ENCODE peak calls at places on chromosomes 7 and 10, in seven cellular contexts. G is HL-60, U is GM23338, Z is A549, L is HCT116, F is K562, V is SK-N-SH. M is an unnamed sample.

GRCh38 chr7:3896366-3896765 is 595.3 kb downstream of the SDK1 start:
- DNase-seq in G (no peak), U (no peak), Z (no peak), L (no peak), F (no peak), V (no peak), M (no peak)

GRCh38 chr7:39186671-39187070 is 209.0 kb downstream of the POU6F2 start:
- DNase-seq in G (no peak), U (no peak), Z (no peak), L (no peak), F (no peak), V (no peak), M (no peak)

GRCh38 chr7:127047521-127047920 is 205.2 kb downstream of the GRM8 start:
- DNase-seq in G (no peak), U (no peak), Z (no peak), L (no peak), F (no peak), V (no peak), M (no peak)

GRCh38 chr7:47038621-47039020 is 543.3 kb downstream of the TNS3 start:
- DNase-seq in G (no peak), U (peak), Z (no peak), L (no peak), F (no peak), V (no peak), M (no peak)

GRCh38 chr7:139644191-139644590 is 120.7 kb downstream of the CLEC2L start:
- DNase-seq in G (no peak), U (no peak), Z (no peak), L (no peak), F (no peak), V (no peak), M (no peak)

GRCh38 chr7:23093111-23093510 is 12.5 kb upstream of the KLHL7 start:
- DNase-seq in G (no peak), U (no peak), Z (no peak), L (no peak), F (no peak), V (no peak), M (no peak)

GRCh38 chr7:141436676-141437075 is 114.5 kb upstream of the AGK start:
- DNase-seq in G (no peak), U (no peak), Z (no peak), L (no peak), F (no peak), V (no peak), M (no peak)

GRCh38 chr10:103564799-103565365 is 71.4 kb downstream of the NEURL1 start:
- DNase-seq in G (no peak), U (peak), Z (peak), L (peak), F (peak), V (peak), M (no peak)

GRCh38 chr7:134888141-134888740 is 98.1 kb upstream of the AGBL3 start:
- DNase-seq in G (no peak), U (no peak), Z (no peak), L (no peak), F (no peak), V (no peak), M (no peak)

GRCh38 chr10:51501396-51501795 is 198.0 kb downstream of the CSTF2T start:
- DNase-seq in G (no peak), U (no peak), Z (no peak), L (no peak), F (no peak), V (no peak), M (no peak)

GRCh38 chr7:147775564-147775963 is 815.0 kb upstream of the C7orf33 start:
- DNase-seq in G (no peak), U (no peak), Z (no peak), L (no peak), F (no peak), V (peak), M (no peak)

GRCh38 chr10:90276894-90277447 is 575.6 kb downstream of the KIF20B start:
- DNase-seq in G (no peak), U (no peak), Z (no peak), L (no peak), F (no peak), V (no peak), M (no peak)

GRCh38 chr7:5773661-5774086 is 7.8 kb downstream of the RNF216 start:
- DNase-seq in G (peak), U (no peak), Z (peak), L (peak), F (peak), V (no peak), M (peak)

GRCh38 chr10:7362451-7362850 is 48.4 kb downstream of the SFMBT2 start:
- DNase-seq in G (no peak), U (no peak), Z (no peak), L (no peak), F (no peak), V (no peak), M (no peak)

GRCh38 chr7:131224996-131225395 is 102.7 kb upstream of the MKLN1 start:
- DNase-seq in G (no peak), U (no peak), Z (no peak), L (no peak), F (no peak), V (no peak), M (no peak)

GRCh38 chr7:151599401-151600227 is 79.9 kb upstream of the RHEB start:
- DNase-seq in G (no peak), U (no peak), Z (peak), L (peak), F (no peak), V (peak), M (peak)

GRCh38 chr10:107952649-107953589 is 788.4 kb upstream of the SORCS1 start:
- DNase-seq in G (no peak), U (peak), Z (no peak), L (no peak), F (no peak), V (no peak), M (no peak)

GRCh38 chr10:5395168-5395567 is 9.5 kb downstream of the TUBAL3 start:
- DNase-seq in G (no peak), U (no peak), Z (no peak), L (no peak), F (no peak), V (no peak), M (no peak)

GRCh38 chr7:122543891-122544290 is 155.0 kb downstream of the RNF133 start:
- DNase-seq in G (no peak), U (no peak), Z (no peak), L (no peak), F (no peak), V (no peak), M (no peak)

GRCh38 chr10:119328222-119328621 is 120.9 kb downstream of the GRK5 start:
- DNase-seq in G (no peak), U (no peak), Z (no peak), L (no peak), F (no peak), V (no peak), M (no peak)

GRCh38 chr10:132420469-132421376 is 23.7 kb downstream of the PWWP2B start:
- DNase-seq in G (peak), U (no peak), Z (peak), L (no peak), F (peak), V (peak), M (no peak)

GRCh38 chr10:27635290-27635689 is 110.3 kb downstream of the MKX start:
- DNase-seq in G (no peak), U (no peak), Z (no peak), L (no peak), F (no peak), V (no peak), M (no peak)

GRCh38 chr10:84588426-84588825 is 260.0 kb downstream of the CCSER2 start:
- DNase-seq in G (no peak), U (no peak), Z (no peak), L (no peak), F (no peak), V (no peak), M (no peak)

GRCh38 chr10:59126277-59126676 is 50.2 kb upstream of the PHYHIPL start:
- DNase-seq in G (no peak), U (no peak), Z (no peak), L (no peak), F (no peak), V (no peak), M (no peak)

GRCh38 chr7:47693161-47693740 is 111.3 kb upstream of the TNS3 start:
- DNase-seq in G (no peak), U (no peak), Z (no peak), L (no peak), F (no peak), V (no peak), M (no peak)

GRCh38 chr10:60734226-60734625 is 44.1 kb upstream of the CDK1 start:
- DNase-seq in G (no peak), U (no peak), Z (no peak), L (no peak), F (no peak), V (no peak), M (no peak)

GRCh38 chr10:60735244-60735643 is 43.0 kb upstream of the CDK1 start:
- DNase-seq in G (no peak), U (peak), Z (no peak), L (no peak), F (no peak), V (no peak), M (no peak)

GRCh38 chr10:60742512-60742911 is 35.8 kb upstream of the CDK1 start:
- DNase-seq in G (no peak), U (peak), Z (no peak), L (no peak), F (no peak), V (no peak), M (no peak)

GRCh38 chr10:60737242-60737641 is 41.0 kb upstream of the CDK1 start:
- DNase-seq in G (no peak), U (peak), Z (no peak), L (no peak), F (no peak), V (no peak), M (no peak)

DNA sequence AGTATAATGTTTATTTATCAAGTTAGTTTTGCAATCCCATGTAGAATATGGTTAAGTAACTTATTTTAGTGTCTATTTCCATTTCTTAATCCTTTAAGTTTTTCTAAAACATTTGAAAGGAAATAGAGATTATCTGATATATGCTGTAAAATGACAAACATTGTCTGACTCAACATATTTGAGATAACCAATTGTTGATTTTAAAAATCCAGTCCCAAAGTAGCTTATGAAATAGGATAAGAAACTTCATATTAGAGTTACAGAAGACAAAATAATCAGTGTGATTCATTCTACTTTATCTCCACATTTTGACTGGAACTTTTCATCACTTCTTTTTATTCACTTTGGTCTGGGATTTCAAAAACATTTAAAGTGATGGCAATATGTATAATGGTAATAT is 38.7 kb upstream of the CDK1 start:
- DNase-seq in G (no peak), U (no peak), Z (no peak), L (no peak), F (no peak), V (no peak), M (no peak)
- TF ChIP-seq REST in G (no peak), U (no peak), Z (no peak), L (no peak), F (no peak), V (no peak), M (no peak)

DNA sequence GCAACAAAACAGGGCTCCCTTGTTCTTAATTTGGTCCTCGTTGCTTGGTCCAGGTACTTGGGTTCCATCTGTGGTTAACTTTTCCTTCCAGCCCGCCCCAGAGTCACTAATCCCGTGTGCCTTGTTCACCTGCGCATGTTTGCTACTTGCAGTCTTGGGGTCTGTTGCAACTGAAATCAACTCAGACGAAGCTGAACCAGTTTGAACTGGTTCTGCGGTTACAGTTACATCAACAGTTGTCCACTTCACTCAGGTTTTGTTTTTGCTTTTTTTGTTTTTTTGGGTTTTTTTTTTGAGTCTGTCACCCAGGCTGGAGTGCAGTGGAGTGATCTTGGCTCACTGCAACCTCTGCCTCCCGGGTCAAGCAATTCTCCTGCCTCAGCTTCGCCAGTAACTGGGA is 34.7 kb downstream of the TRRAP start:
- DNase-seq in G (no peak), U (no peak), Z (no peak), L (no peak), F (no peak), V (no peak), M (no peak)
- H3K4me3 ChIP-seq in G (no peak), U (no peak), Z (no peak), L (no peak), F (no peak), V (no peak), M (no peak)

GRCh38 chr7:70092314-70093303 is 494.3 kb downstream of the AUTS2 start:
- DNase-seq in G (no peak), U (no peak), Z (no peak), L (no peak), F (no peak), V (peak), M (no peak)
- TF ChIP-seq REST in G (no peak), U (no peak), Z (no peak), L (no peak), F (no peak), V (no peak), M (no peak)

GRCh38 chr7:43612599-43613589 is 30.0 kb downstream of the STK17A start:
- DNase-seq in G (no peak), U (no peak), Z (no peak), L (no peak), F (no peak), V (no peak), M (no peak)
- H3K4me3 ChIP-seq in G (no peak), U (no peak), Z (no peak), L (no peak), F (no peak), V (no peak), M (no peak)

GRCh38 chr10:114940735-114941134 is 2.7 kb downstream of the TRUB1 start:
- DNase-seq in G (no peak), U (no peak), Z (no peak), L (no peak), F (no peak), V (no peak), M (no peak)

GRCh38 chr10:114937962-114938817 is at the start of gene TRUB1:
- DNase-seq in G (peak), U (peak), Z (peak), L (peak), F (peak), V (peak), M (peak)

GRCh38 chr10:114938818-114939193 is 811 bp downstream of the TRUB1 start:
- DNase-seq in G (no peak), U (no peak), Z (no peak), L (no peak), F (no peak), V (no peak), M (no peak)

DNA sequence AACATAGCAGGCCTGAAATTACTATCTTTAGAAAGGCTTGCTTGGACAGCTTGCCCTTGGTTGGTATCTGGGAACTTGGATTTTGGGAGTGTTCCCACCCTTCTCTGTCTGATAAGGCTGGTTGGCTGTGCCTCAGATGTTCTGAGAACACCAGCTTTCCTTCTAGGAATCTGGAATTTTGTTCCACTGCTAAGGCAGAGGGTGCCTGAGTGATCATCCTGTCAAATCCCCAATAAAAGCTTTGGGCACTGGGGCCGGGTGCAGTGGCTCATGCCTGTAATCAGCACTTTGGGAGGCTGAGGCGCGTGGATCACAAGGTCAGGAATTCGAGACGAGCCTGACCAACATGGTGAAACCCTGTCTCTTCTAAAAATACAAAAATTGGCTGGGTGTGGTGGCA is 5.0 kb downstream of the TRUB1 start:
- DNase-seq in G (no peak), U (no peak), Z (no peak), L (no peak), F (no peak), V (no peak), M (no peak)
- TF ChIP-seq REST in G (no peak), U (no peak), Z (no peak), L (no peak), F (no peak), V (no peak), M (no peak)

DNA sequence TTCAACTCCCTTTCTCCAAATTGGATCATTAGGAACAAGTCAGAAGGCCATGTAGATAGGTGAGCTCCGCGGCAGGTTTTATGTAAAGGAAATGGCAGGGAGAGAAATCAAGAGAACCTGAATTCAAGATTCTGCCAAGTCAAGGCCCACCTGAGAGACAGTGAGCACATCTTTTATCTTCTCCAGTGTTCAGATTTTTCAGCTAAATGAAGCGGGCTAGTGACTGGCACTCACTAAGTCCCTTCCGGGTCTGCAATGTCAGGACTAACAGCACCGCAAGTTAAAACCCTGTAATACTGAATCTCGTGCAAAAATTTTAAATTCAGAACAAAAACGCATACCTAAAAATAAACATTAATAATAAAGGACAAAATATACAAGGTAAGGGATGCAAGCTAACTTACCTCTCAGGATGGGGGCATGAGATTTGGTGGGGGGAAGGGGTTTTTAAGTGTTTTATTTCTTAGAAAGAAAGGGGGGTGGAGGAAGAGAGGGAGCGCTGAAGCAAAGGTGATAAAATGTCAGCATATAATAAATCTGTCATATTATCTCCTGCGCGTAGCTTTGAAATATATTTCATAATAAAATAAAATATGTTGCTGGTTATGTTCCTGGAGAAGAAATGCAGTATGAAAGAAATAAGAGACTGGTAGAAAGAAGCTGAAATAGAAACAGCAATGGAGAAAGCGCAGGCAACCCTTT is 17.5 kb downstream of the TCAF1 start:
- DNase-seq in G (no peak), U (no peak), Z (no peak), L (no peak), F (peak), V (no peak), M (no peak)
- H3K4me3 ChIP-seq in G (no peak), U (peak), Z (no peak), L (no peak), F (peak), V (peak), M (peak)

GRCh38 chr7:116153050-116153449 is 57.3 kb upstream of the TES start:
- DNase-seq in G (no peak), U (no peak), Z (no peak), L (no peak), F (no peak), V (no peak), M (no peak)

GRCh38 chr7:116152276-116152675 is 58.1 kb upstream of the TES start:
- DNase-seq in G (no peak), U (peak), Z (no peak), L (no peak), F (no peak), V (no peak), M (no peak)

GRCh38 chr7:116148108-116148507 is 62.2 kb upstream of the TES start:
- DNase-seq in G (no peak), U (no peak), Z (no peak), L (no peak), F (no peak), V (no peak), M (no peak)

GRCh38 chr7:116145245-116145852 is 65.0 kb upstream of the TES start:
- DNase-seq in G (no peak), U (no peak), Z (no peak), L (no peak), F (no peak), V (no peak), M (no peak)

GRCh38 chr7:116150588-116150987 is 59.8 kb upstream of the TES start:
- DNase-seq in G (no peak), U (no peak), Z (no peak), L (no peak), F (no peak), V (no peak), M (no peak)
- TF ChIP-seq REST in G (no peak), U (no peak), Z (no peak), L (no peak), F (no peak), V (no peak), M (no peak)

GRCh38 chr10:31756131-31757119 is 172.2 kb downstream of the ARHGAP12 start:
- DNase-seq in G (peak), U (no peak), Z (no peak), L (no peak), F (no peak), V (no peak), M (no peak)

GRCh38 chr10:31753681-31754080 is 174.9 kb downstream of the ARHGAP12 start:
- DNase-seq in G (no peak), U (no peak), Z (no peak), L (no peak), F (no peak), V (no peak), M (no peak)

GRCh38 chr10:31757831-31758230 is 170.8 kb downstream of the ARHGAP12 start:
- DNase-seq in G (no peak), U (no peak), Z (no peak), L (no peak), F (no peak), V (no peak), M (no peak)

GRCh38 chr10:31757374-31757773 is 171.3 kb downstream of the ARHGAP12 start:
- DNase-seq in G (no peak), U (no peak), Z (no peak), L (no peak), F (no peak), V (no peak), M (no peak)

DNA sequence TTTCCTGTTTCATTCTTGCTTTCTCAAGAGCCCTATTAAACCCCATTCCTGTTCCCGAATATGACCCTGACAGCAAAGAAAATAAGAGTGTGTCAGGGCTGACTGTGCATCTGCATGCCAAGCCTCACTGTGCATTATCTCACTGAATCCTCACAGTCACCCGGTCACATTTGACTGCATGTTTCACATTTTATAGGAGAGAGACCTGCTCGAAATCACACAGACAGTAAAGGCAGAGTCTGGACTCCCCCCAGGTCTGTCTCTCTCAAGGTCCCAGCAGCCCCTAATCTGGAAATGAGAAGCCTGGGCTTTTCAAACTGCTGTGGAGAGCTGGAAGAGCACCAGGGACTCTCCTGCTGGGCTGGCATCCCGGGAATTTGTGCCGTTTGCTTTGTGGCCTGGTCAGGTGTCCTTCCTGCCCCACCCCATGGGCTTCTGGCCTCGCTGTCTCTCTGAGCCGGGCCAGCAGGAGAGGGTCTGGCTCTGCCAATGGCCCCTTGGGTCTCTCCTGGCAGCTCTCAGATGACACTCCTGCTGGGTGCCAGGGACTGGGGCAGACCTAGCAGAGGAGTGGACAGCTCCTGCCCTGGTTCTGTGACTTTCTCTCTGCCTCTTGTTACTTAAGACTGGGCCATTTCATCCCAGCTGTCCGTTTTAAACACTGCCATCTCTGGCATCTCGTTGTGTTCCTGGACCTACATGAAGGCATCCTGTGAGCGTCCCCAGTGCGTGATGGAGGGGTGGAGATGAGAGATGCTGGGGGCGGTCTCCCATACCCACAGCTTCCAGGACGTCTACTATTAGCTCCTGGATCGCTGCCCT is 173.6 kb downstream of the ARHGAP12 start:
- DNase-seq in G (no peak), U (peak), Z (peak), L (no peak), F (no peak), V (no peak), M (no peak)
- H3K4me3 ChIP-seq in G (no peak), U (peak), Z (no peak), L (peak), F (no peak), V (no peak), M (no peak)